ENCODE peak calls at places on chromosomes 13 and 19, in four cellular contexts. One of them, this sample, is unnamed.
A peak's percentile ranks its signal among the peaks of the same experiment; 100 is the strongest.

GRCh38 chr13:25281937-25282332 is 5.4 kb downstream of the MTMR6 start:
- DNase-seq in mammary epithelial cell: no peak
- DNase-seq in A673: no peak
- DNase-seq in GM12878: no peak
- DNase-seq in this sample: no peak

GRCh38 chr13:25286308-25286968 is 850 bp downstream of the MTMR6 start:
- DNase-seq in A673: peak; percentile 66
- DNase-seq in GM12878: no peak
- DNase-seq in mammary epithelial cell: peak; percentile 44
- DNase-seq in this sample: no peak

GRCh38 chr13:52118595-52118994 is 10.3 kb downstream of the NEK5 start:
- DNase-seq in A673: no peak
- DNase-seq in GM12878: no peak
- DNase-seq in mammary epithelial cell: no peak
- DNase-seq in this sample: no peak

GRCh38 chr13:76993021-76993420 is 1.1 kb downstream of the CLN5 start:
- DNase-seq in mammary epithelial cell: peak; percentile 55
- DNase-seq in GM12878: no peak
- DNase-seq in A673: no peak
- DNase-seq in this sample: no peak

GRCh38 chr19:12939292-12939606 is 840 bp downstream of the CALR start:
- DNase-seq in GM12878: no peak
- DNase-seq in mammary epithelial cell: peak; percentile 44
- DNase-seq in A673: no peak
- DNase-seq in this sample: no peak

GRCh38 chr19:16369306-16369663 is 44.7 kb downstream of the KLF2 start:
- DNase-seq in A673: no peak
- DNase-seq in GM12878: no peak
- DNase-seq in mammary epithelial cell: no peak
- DNase-seq in this sample: no peak

GRCh38 chr19:58317481-58318072 is 9.2 kb upstream of the ZSCAN22 start:
- DNase-seq in GM12878: no peak
- DNase-seq in A673: peak; percentile 33
- DNase-seq in mammary epithelial cell: no peak
- DNase-seq in this sample: no peak

GRCh38 chr19:42074513-42075363 is 1.2 kb upstream of the ZNF574 start:
- DNase-seq in GM12878: no peak
- DNase-seq in mammary epithelial cell: no peak
- DNase-seq in A673: peak; percentile 21
- DNase-seq in this sample: no peak

GRCh38 chr13:114226088-114226487 is 8.6 kb upstream of the CDC16 start:
- DNase-seq in GM12878: no peak
- DNase-seq in A673: no peak
- DNase-seq in mammary epithelial cell: no peak
- DNase-seq in this sample: no peak

GRCh38 chr13:102793583-102794355 is 5.0 kb downstream of the POGLUT2 start:
- DNase-seq in mammary epithelial cell: no peak
- DNase-seq in GM12878: no peak
- DNase-seq in A673: no peak
- DNase-seq in this sample: no peak

DNA sequence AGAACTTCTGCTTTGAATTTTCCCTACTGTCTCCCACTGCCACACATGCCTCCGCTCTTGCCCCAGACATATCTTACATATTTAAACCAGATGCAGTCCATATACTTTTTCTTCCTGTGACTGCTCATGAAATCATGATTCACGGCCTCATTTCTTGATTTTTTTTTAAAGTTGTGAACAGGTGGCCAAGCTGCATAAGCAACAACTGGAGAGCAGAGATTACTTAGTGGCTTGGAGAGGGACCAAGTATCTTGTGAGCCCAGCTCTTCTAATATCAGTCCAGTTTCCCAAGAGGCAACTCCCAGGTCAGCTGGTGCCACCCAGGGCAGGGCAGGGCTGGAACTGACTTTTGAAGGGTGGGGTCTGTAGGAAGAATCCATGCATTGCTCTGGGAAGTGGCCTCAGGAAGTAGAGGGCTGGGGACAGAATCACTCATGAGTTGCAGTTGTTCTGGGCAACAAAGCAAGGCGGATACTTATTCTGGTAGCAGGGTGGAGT is 152.4 kb downstream of the LMO7 start:
- DNase-seq in mammary epithelial cell: peak; percentile 57
- DNase-seq in A673: peak; percentile 44
- DNase-seq in GM12878: no peak
- DNase-seq in this sample: no peak
- H3K27me3 ChIP-seq in mammary epithelial cell: no peaks in the 10 kb centered on the region
- H3K27me3 ChIP-seq in A673: no peaks in the 10 kb centered on the region
- H3K27me3 ChIP-seq in GM12878: no peaks in the 10 kb centered on the region
- H3K27me3 ChIP-seq in this sample: no peaks in the 10 kb centered on the region

DNA sequence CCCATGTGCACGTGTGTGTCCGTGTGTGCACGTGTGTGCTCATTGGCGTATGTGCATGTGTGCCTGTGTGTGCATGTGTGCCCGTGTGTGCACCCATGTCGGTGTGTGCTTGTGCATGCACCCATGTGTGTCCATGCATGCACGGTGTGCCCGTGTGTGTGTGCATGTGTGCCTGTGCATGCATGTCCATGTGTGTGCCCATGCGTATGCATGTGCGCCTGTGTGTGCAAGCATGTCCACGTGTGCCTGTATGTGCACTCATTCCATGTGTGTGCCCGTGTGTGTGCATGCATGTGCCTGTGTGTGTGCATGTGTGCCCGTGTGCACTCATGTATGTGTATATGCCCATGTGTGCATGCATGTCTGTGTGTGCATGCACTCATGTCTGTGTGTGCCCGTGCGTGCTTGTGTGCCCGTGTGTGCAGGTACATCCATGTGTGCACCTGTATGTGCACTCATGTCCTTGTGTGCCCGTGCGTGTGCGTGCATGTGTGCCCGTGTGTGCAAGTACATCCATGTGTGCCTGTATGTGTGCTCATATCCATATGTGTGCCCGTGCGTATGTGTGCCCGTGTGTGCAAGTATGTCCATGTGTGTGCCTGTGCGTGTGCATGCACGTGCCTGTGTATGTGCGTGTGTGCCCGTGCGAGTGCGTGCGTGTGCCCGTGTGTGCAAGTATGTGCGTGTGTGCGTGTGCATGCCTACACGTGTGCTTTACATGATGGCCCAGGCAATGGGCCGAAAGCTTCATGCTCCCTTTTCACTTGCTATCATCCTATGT is 21.6 kb upstream of the MATK start:
- DNase-seq in GM12878: no peak
- DNase-seq in A673: no peak
- DNase-seq in mammary epithelial cell: no peak
- DNase-seq in this sample: no peak
- H3K4me1 ChIP-seq in GM12878: peaks cover 14% of the 10 kb centered on the region
- H3K4me1 ChIP-seq in A673: no peaks in the 10 kb centered on the region
- H3K4me1 ChIP-seq in mammary epithelial cell: no peaks in the 10 kb centered on the region
- H3K4me1 ChIP-seq in this sample: no peaks in the 10 kb centered on the region

GRCh38 chr19:18607222-18608101 is 863 bp upstream of the CRLF1 start:
- DNase-seq in A673: peak; percentile 71
- DNase-seq in mammary epithelial cell: no peak
- DNase-seq in GM12878: no peak
- DNase-seq in this sample: no peak
- TF ChIP-seq EZH2 in A673: no peak
- TF ChIP-seq EZH2 in mammary epithelial cell: peak; percentile 21
- TF ChIP-seq EZH2 in GM12878: no peak
- TF ChIP-seq EZH2 in this sample: peak; percentile 94

GRCh38 chr19:3284759-3285646 is 60.5 kb downstream of the CELF5 start:
- DNase-seq in mammary epithelial cell: peak; percentile 66
- DNase-seq in GM12878: no peak
- DNase-seq in A673: peak; percentile 71
- DNase-seq in this sample: peak; percentile 49
- H3K27me3 ChIP-seq in mammary epithelial cell: no peaks in the 10 kb centered on the region
- H3K27me3 ChIP-seq in GM12878: no peaks in the 10 kb centered on the region
- H3K27me3 ChIP-seq in A673: no peaks in the 10 kb centered on the region
- H3K27me3 ChIP-seq in this sample: peaks cover 11% of the 10 kb centered on the region

GRCh38 chr19:3096267-3096901 is 2.2 kb downstream of the GNA11 start:
- DNase-seq in A673: no peak
- DNase-seq in mammary epithelial cell: no peak
- DNase-seq in GM12878: no peak
- DNase-seq in this sample: no peak

GRCh38 chr19:3098141-3098514 is 4.0 kb downstream of the GNA11 start:
- DNase-seq in A673: no peak
- DNase-seq in GM12878: no peak
- DNase-seq in mammary epithelial cell: peak; percentile 39
- DNase-seq in this sample: no peak

GRCh38 chr19:3098515-3099346 is 4.6 kb downstream of the GNA11 start:
- DNase-seq in GM12878: no peak
- DNase-seq in mammary epithelial cell: peak; percentile 46
- DNase-seq in A673: no peak
- DNase-seq in this sample: no peak

GRCh38 chr19:3096902-3097326 is 2.8 kb downstream of the GNA11 start:
- DNase-seq in mammary epithelial cell: no peak
- DNase-seq in A673: no peak
- DNase-seq in GM12878: no peak
- DNase-seq in this sample: no peak

GRCh38 chr19:3097442-3097871 is 3.3 kb downstream of the GNA11 start:
- DNase-seq in A673: no peak
- DNase-seq in mammary epithelial cell: peak; percentile 25
- DNase-seq in GM12878: no peak
- DNase-seq in this sample: no peak
- H3K4me1 ChIP-seq in A673: peaks cover 16% of the 10 kb centered on the region
- H3K4me1 ChIP-seq in mammary epithelial cell: peaks cover 39% of the 10 kb centered on the region
- H3K4me1 ChIP-seq in GM12878: peaks cover 17% of the 10 kb centered on the region
- H3K4me1 ChIP-seq in this sample: peaks cover 29% of the 10 kb centered on the region

GRCh38 chr19:17949956-17950309 is 17.0 kb upstream of the KCNN1 start:
- DNase-seq in GM12878: no peak
- DNase-seq in mammary epithelial cell: no peak
- DNase-seq in A673: no peak
- DNase-seq in this sample: no peak

GRCh38 chr19:17950310-17951150 is 16.4 kb upstream of the KCNN1 start:
- DNase-seq in mammary epithelial cell: no peak
- DNase-seq in A673: peak; percentile 66
- DNase-seq in GM12878: no peak
- DNase-seq in this sample: no peak

GRCh38 chr19:17952041-17952976 is 14.6 kb upstream of the KCNN1 start:
- DNase-seq in GM12878: no peak
- DNase-seq in A673: no peak
- DNase-seq in mammary epithelial cell: no peak
- DNase-seq in this sample: no peak

GRCh38 chr19:17953316-17953801 is 13.5 kb upstream of the KCNN1 start:
- DNase-seq in GM12878: no peak
- DNase-seq in mammary epithelial cell: no peak
- DNase-seq in A673: no peak
- DNase-seq in this sample: no peak

DNA sequence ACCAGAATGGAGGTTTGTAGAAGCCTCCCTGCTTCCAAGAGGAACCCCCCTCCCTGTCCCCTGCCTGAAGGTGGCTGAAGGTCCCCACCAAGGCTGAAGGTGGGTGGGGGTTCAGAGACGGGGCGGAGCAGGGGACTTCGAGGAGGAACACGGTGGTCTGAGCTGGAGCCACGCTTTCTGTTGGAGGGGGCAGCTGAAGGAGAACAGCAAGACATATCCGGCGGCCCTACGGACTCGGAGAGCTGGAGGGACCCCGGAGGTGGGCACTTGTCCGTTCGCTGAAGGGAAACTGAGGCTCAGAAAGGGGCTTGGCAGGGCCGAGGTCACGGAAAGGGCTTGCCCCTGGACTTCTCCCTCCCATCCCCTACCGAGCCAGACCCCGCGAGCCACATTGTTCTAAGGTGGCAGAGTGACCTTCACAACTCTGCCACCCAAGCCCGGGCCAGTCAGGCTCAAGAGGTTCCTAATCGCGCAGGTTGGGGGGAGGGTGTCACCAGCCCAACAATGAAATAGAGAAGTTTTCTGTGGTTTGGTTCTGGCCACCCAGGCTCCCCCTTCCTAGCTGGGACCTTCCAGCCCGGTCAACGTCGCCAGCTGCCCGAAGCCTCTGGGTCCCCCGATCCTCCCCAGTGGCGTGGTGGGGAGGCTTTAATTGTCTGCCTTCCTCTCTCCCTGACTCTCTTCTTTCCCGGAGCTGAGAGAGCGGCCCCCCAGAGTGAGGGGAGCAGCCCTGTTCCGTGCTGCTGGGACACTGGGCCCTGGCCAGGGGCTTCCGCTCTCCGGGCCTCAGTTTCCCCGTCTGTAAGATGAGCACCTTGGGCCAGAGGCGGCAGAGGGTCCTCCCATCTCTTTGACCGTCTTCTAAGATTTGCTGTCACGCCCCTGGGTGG is 15.5 kb upstream of the KCNN1 start:
- DNase-seq in A673: no peak
- DNase-seq in mammary epithelial cell: no peak
- DNase-seq in GM12878: no peak
- DNase-seq in this sample: no peak
- TF ChIP-seq EZH2 in A673: no peak
- TF ChIP-seq EZH2 in mammary epithelial cell: peak; percentile 90
- TF ChIP-seq EZH2 in GM12878: no peak
- TF ChIP-seq EZH2 in this sample: peak; percentile 99

GRCh38 chr13:35470671-35471465 is 5.6 kb downstream of the MAB21L1 start:
- DNase-seq in mammary epithelial cell: no peak
- DNase-seq in A673: no peak
- DNase-seq in GM12878: no peak
- DNase-seq in this sample: no peak
- H3K27me3 ChIP-seq in mammary epithelial cell: peaks cover 10% of the 10 kb centered on the region
- H3K27me3 ChIP-seq in A673: no peaks in the 10 kb centered on the region
- H3K27me3 ChIP-seq in GM12878: peaks cover 19% of the 10 kb centered on the region
- H3K27me3 ChIP-seq in this sample: peaks cover 42% of the 10 kb centered on the region

DNA sequence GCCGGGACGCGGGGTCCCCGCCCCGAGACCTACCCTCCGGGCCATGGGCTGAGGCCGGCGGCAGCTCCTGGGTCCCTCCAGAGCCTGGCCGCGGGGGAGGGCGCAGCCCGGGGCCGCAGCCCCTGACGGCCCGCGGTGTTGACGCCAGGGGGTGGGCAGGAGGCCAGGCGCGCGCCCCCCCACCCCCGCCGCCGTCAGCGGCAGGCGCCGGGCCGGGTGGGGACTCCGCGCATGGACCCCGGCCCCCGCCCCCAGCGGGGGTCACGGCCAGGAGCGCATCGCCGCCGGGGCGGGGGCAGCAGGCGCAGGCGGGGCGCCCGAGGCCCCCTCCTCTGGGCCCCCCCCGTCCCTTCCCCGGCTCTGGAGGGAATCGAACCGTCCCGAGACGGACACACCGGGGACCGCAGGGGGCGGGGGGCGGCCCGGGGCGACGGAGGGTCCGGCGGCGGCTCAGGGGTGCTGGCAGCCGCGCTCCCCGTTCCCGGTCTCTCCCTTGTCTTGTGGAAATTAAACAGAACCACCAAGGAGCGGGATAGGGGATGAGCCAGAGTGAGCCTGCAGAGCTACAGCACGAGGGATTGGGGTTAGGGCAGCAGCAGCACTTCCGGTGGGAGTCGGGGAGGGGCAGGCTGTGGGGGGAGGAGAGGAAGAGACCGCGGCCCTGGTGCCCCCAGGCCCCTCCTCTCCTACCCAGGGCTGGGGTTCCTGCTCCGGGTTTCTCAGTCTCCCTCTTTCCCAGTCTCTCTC is at the start of gene MEIS3:
- DNase-seq in mammary epithelial cell: no peak
- DNase-seq in A673: peak; percentile 20
- DNase-seq in GM12878: no peak
- DNase-seq in this sample: no peak
- H3K4me1 ChIP-seq in mammary epithelial cell: no peaks in the 10 kb centered on the region
- H3K4me1 ChIP-seq in A673: peaks cover 34% of the 10 kb centered on the region
- H3K4me1 ChIP-seq in GM12878: no peaks in the 10 kb centered on the region
- H3K4me1 ChIP-seq in this sample: peaks cover 4% of the 10 kb centered on the region